ENCODE peak calls at places on chromosomes 12 and 14, in five cellular contexts. Z, F, H, M and X are unnamed samples.
A peak's percentile ranks its signal among the peaks of the same experiment; 100 is the strongest.

GRCh38 chr12:105822131-105823103 is 316.3 kb downstream of the NUAK1 start:
- DNase-seq in H (no peak), F (no peak), Z (no peak), M (no peak), X (no peak)

GRCh38 chr12:62692884-62693283 is 226.3 kb downstream of the MON2 start:
- DNase-seq in F (no peak), H (no peak), M (no peak), Z (no peak), X (no peak)

GRCh38 chr12:113934060-113934829 is 31.9 kb downstream of the RBM19 start:
- DNase-seq in H (no peak), M (no peak), Z (no peak), F (no peak), X (no peak)

GRCh38 chr12:83084516-83085234 is 398.0 kb downstream of the TMTC2 start:
- DNase-seq in M (no peak), H (no peak), Z (no peak), F (no peak), X (no peak)

GRCh38 chr14:53954551-53955233 is 1.9 kb downstream of the BMP4 start:
- DNase-seq in Z (peak; percentile 74), H (peak; percentile 41), F (peak; percentile 64), M (no peak), X (no peak)

GRCh38 chr14:100472094-100472455 is 115.1 kb downstream of the BEGAIN start:
- DNase-seq in Z (no peak), H (no peak), F (no peak), M (no peak), X (no peak)

GRCh38 chr14:104266643-104267575 is 128.5 kb downstream of the KIF26A start:
- DNase-seq in F (peak; percentile 26), H (peak; percentile 18), M (no peak), Z (no peak), X (no peak)

GRCh38 chr12:109291117-109291516 is 18.0 kb downstream of the FOXN4 start:
- DNase-seq in F (no peak), M (no peak), Z (no peak), H (no peak), X (no peak)

GRCh38 chr14:104080557-104081492 is 4.7 kb upstream of the ASPG start:
- DNase-seq in H (no peak), M (no peak), F (no peak), Z (no peak), X (no peak)

GRCh38 chr12:49037947-49038237 is 19.3 kb upstream of the PRKAG1 start:
- DNase-seq in H (no peak), M (no peak), F (no peak), Z (no peak), X (no peak)

GRCh38 chr12:81329088-81329487 is 251.2 kb downstream of the ACSS3 start:
- DNase-seq in M (no peak), Z (peak; percentile 84), F (no peak), H (no peak), X (peak; percentile 3)

GRCh38 chr14:74429221-74429691 is 3.2 kb upstream of the SYNDIG1L start:
- DNase-seq in F (no peak), M (no peak), Z (peak; percentile 83), H (no peak), X (no peak)

GRCh38 chr12:121725420-121725819 is 12.9 kb downstream of the TMEM120B start:
- DNase-seq in H (no peak), F (no peak), Z (no peak), M (no peak), X (no peak)

GRCh38 chr12:128815779-128816642 is 7.7 kb downstream of the SLC15A4 start:
- DNase-seq in M (no peak), H (no peak), Z (no peak), F (no peak), X (no peak)

GRCh38 chr12:12405882-12406281 is 49.0 kb downstream of the BORCS5 start:
- DNase-seq in H (no peak), Z (no peak), F (no peak), M (no peak), X (no peak)

GRCh38 chr12:120887253-120888043 is 16.7 kb downstream of the SPPL3 start:
- DNase-seq in H (no peak), F (no peak), Z (no peak), M (no peak), X (no peak)

GRCh38 chr12:24113701-24114100 is 164.2 kb upstream of the SOX5 start:
- DNase-seq in H (no peak), Z (no peak), F (no peak), M (no peak), X (no peak)

GRCh38 chr12:3271639-3272038 is 194.5 kb downstream of the TSPAN9 start:
- DNase-seq in F (no peak), M (no peak), Z (no peak), H (no peak), X (no peak)

GRCh38 chr14:105087963-105088811 is 23.0 kb upstream of the GPR132 start:
- DNase-seq in H (peak; percentile 40), M (peak; percentile 50), F (peak; percentile 88), Z (peak; percentile 89), X (no peak)

GRCh38 chr12:69298133-69298532 is 50.0 kb upstream of the LYZ start:
- DNase-seq in M (no peak), H (no peak), Z (no peak), F (no peak), X (no peak)

GRCh38 chr14:74618078-74618952 is 6.3 kb upstream of the LTBP2 start:
- DNase-seq in H (peak; percentile 74), F (no peak), Z (peak; percentile 57), M (no peak), X (peak; percentile 95)

GRCh38 chr12:29783773-29784666 is at the start of gene TMTC1:
- DNase-seq in M (peak; percentile 69), Z (peak; percentile 95), F (peak; percentile 88), H (peak; percentile 29), X (no peak)

GRCh38 chr14:89167705-89168104 is 249.3 kb downstream of the FOXN3 start:
- DNase-seq in H (no peak), M (no peak), F (no peak), Z (no peak), X (no peak)

GRCh38 chr12:92551853-92552397 is 150.9 kb upstream of the PLEKHG7 start:
- DNase-seq in H (no peak), F (no peak), M (no peak), Z (no peak), X (no peak)

GRCh38 chr12:3456809-3457208 is 34.2 kb upstream of the PRMT8 start:
- DNase-seq in M (peak; percentile 25), H (no peak), F (no peak), Z (peak; percentile 94), X (no peak)

GRCh38 chr12:120964298-120964697 is 14.0 kb upstream of the HNF1A start:
- DNase-seq in H (no peak), F (no peak), M (no peak), Z (no peak), X (no peak)

GRCh38 chr14:102928412-102929348 is 6.2 kb downstream of the AMN start:
- DNase-seq in H (peak; percentile 80), Z (peak; percentile 95), M (peak; percentile 54), F (peak; percentile 77), X (peak; percentile 51)

GRCh38 chr12:68521848-68522502 is 88.7 kb upstream of the RAP1B start:
- DNase-seq in F (no peak), H (no peak), Z (no peak), M (no peak), X (no peak)

GRCh38 chr12:29582677-29583076 is 85.2 kb upstream of the OVCH1 start:
- DNase-seq in Z (no peak), F (no peak), M (no peak), H (no peak), X (no peak)

GRCh38 chr14:74720526-74720925 is 7.6 kb downstream of the FCF1 start:
- DNase-seq in Z (no peak), M (no peak), F (no peak), H (no peak), X (no peak)

GRCh38 chr12:120194534-120195395 is at the start of gene GCN1:
- DNase-seq in Z (peak; percentile 96), M (peak; percentile 75), F (peak; percentile 93), H (peak; percentile 96), X (peak; percentile 42)

GRCh38 chr12:105235747-105236476 is at the start of gene APPL2:
- DNase-seq in F (peak; percentile 94), M (peak; percentile 75), H (peak; percentile 85), Z (peak; percentile 97), X (peak; percentile 70)

GRCh38 chr14:75452900-75453816 is 25.3 kb downstream of the JDP2 start:
- DNase-seq in M (peak; percentile 36), H (no peak), F (peak; percentile 89), Z (peak; percentile 94), X (no peak)

GRCh38 chr12:7142057-7142644 is 12.0 kb downstream of the CLSTN3 start:
- DNase-seq in M (peak; percentile 60), Z (peak; percentile 95), H (peak; percentile 63), F (peak; percentile 52), X (peak; percentile 34)

GRCh38 chr14:61297581-61297980 is 16.4 kb upstream of the TMEM30B start:
- DNase-seq in F (no peak), Z (no peak), M (no peak), H (no peak), X (no peak)

GRCh38 chr14:35989736-35990135 is 163.6 kb downstream of the BRMS1L start:
- DNase-seq in F (no peak), H (no peak), Z (no peak), M (no peak), X (no peak)

GRCh38 chr12:37547611-37548010 is 769.0 kb upstream of the ALG10B start:
- DNase-seq in Z (no peak), F (no peak), H (no peak), M (no peak), X (no peak)

GRCh38 chr14:38870437-38870836 is 232.6 kb downstream of the SEC23A start:
- DNase-seq in M (no peak), H (no peak), Z (no peak), F (no peak), X (no peak)